ENCODE peak calls at places on chromosomes 4 and X, in six cellular contexts. Y is pancreas, G is mesendoderm, X is IMR-90, R is left ventricle myocardium inferior, Q is heart right ventricle. P is an unnamed sample.

GRCh38 chr4:80266267-80266901 is at the start of gene FGF5:
- DNase-seq in Y (peak; percentile 19), X (peak; percentile 94), G (peak; percentile 25), R (peak; percentile 25), Q (peak; percentile 30), P (peak; percentile 73)

GRCh38 chrX:23782455-23782854 is 518 bp upstream of the SAT1 start:
- DNase-seq in X (no peak), R (no peak), G (no peak), Y (no peak), Q (no peak), P (no peak)

GRCh38 chr4:98642991-98643426 is 15.4 kb downstream of the TSPAN5 start:
- DNase-seq in Y (no peak), Q (no peak), G (no peak), R (no peak), X (peak; percentile 89), P (no peak)

GRCh38 chr4:3062466-3062865 is 11.9 kb downstream of the HTT-AS start:
- DNase-seq in Q (no peak), R (no peak), G (no peak), Y (no peak), X (peak; percentile 76), P (no peak)

GRCh38 chr4:95694411-95694810 is 145.5 kb upstream of the PDHA2 start:
- DNase-seq in G (no peak), R (no peak), X (no peak), Q (no peak), Y (no peak), P (no peak)

GRCh38 chrX:15930585-15930984 is 76.0 kb upstream of the AP1S2 start:
- DNase-seq in Y (no peak), X (peak; percentile 66), Q (no peak), G (peak; percentile 75), R (no peak), P (no peak)

GRCh38 chrX:3362956-3363355 is 16.5 kb upstream of the MXRA5 start:
- DNase-seq in G (peak; percentile 16), Y (no peak), Q (no peak), X (no peak), R (no peak), P (no peak)

GRCh38 chrX:11629593-11630211 is 36.0 kb downstream of the ARHGAP6 start:
- DNase-seq in X (peak; percentile 51), Y (no peak), G (peak; percentile 10), Q (peak; percentile 56), R (peak; percentile 19), P (peak; percentile 37)

GRCh38 chr4:157687971-157688370 is 467.4 kb downstream of the GRIA2 start:
- DNase-seq in Q (no peak), G (no peak), X (no peak), R (no peak), Y (no peak), P (no peak)

GRCh38 chrX:41010188-41010846 is 74.9 kb upstream of the USP9X start:
- DNase-seq in Y (peak; percentile 73), R (peak; percentile 73), Q (peak; percentile 90), X (peak; percentile 88), G (peak; percentile 69), P (peak; percentile 79)

GRCh38 chr4:675980-676870 is 1.9 kb downstream of the MYL5 start:
- DNase-seq in Y (peak; percentile 30), R (no peak), Q (no peak), G (no peak), X (no peak), P (no peak)

GRCh38 chrX:132425744-132426318 is 63.0 kb downstream of the MBNL3 start:
- DNase-seq in R (no peak), Y (no peak), X (no peak), Q (no peak), G (no peak), P (no peak)

GRCh38 chr4:186104114-186104894 is at the start of gene FAM149A:
- DNase-seq in Q (no peak), R (peak; percentile 24), G (peak; percentile 34), Y (peak; percentile 90), X (no peak), P (no peak)

GRCh38 chr4:100581337-100581736 is 63.5 kb upstream of the EMCN start:
- DNase-seq in Q (no peak), Y (no peak), X (no peak), R (no peak), G (peak; percentile 1), P (no peak)

GRCh38 chr4:8328866-8329559 is 59.5 kb downstream of the HTRA3 start:
- DNase-seq in R (no peak), G (no peak), Q (no peak), Y (no peak), X (no peak), P (peak; percentile 21)

GRCh38 chr4:184983660-184984356 is 34.5 kb upstream of the HELT start:
- DNase-seq in Q (peak; percentile 48), G (peak; percentile 91), X (peak; percentile 37), Y (peak; percentile 66), R (peak; percentile 67), P (peak; percentile 65)

GRCh38 chr4:7018281-7018680 is 24.9 kb upstream of the TADA2B start:
- DNase-seq in Y (no peak), Q (no peak), R (no peak), X (no peak), G (no peak), P (no peak)

GRCh38 chrX:135494453-135494852 is 26.0 kb upstream of the INTS6L start:
- DNase-seq in G (no peak), R (no peak), Y (no peak), Q (no peak), X (no peak), P (no peak)

GRCh38 chrX:1442016-1442665 is 10.6 kb downstream of the ASMTL start:
- DNase-seq in X (no peak), Y (no peak), R (no peak), G (no peak), Q (no peak), P (peak; percentile 16)

DNA sequence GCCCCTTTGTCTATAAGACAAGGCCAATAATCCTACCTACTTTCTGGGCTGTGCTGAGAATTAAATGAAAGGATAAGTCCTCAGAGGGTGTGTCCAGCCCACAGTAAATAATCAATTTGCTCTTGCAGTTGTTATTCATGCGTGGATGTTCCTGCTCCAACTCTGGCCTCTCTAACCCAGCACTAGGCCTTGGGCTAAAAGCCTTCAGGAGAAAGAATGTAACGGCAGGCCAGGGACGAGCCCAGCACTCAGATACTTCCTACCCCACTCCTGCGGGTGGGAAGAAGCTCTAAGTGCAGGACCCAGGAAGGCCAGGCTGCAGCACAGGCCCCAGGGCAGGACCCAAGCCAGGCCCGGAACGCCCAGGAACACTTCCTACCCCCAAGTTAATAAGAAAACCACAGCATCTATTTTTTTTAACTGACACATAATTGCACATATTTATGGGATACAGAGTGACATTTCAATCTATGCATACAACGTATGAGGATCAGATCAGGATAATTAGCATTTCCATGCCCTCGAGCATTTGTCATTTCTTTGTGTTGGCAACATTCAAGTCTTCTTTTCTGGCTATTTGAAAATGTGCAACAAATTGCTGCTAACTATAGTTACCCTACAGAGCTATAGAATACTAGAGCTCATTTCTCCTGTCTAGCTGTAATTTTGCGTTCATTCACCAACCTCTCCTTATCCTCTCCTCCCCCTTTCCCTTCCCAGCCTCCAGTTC is 179.5 kb upstream of the RBPJ start:
- DNase-seq in Q (no peak), X (no peak), G (peak; percentile 40), Y (no peak), R (peak; percentile 28), P (no peak)
- H3K27ac ChIP-seq in Q (no peak overlapping the region), X (peak overlapping the region; percentile 83), G (peak overlapping the region; percentile 28), Y (no peak overlapping the region), R (peak overlapping the region; percentile 57), P (peak overlapping the region; percentile 31)

GRCh38 chr4:14650127-14650526 is 352.2 kb upstream of the CPEB2 start:
- DNase-seq in Y (no peak), R (no peak), X (peak; percentile 1), G (peak; percentile 18), Q (no peak), P (no peak)
- H3K27ac ChIP-seq in Y (no peak overlapping the region), R (no peak overlapping the region), X (no peak overlapping the region), G (no peak overlapping the region), Q (no peak overlapping the region), P (no peak overlapping the region)

GRCh38 chrX:18891561-18891945 is 92.4 kb downstream of the PHKA2 start:
- DNase-seq in G (no peak), Q (no peak), Y (no peak), R (no peak), X (no peak), P (no peak)
- H3K27ac ChIP-seq in G (no peak overlapping the region), Q (no peak overlapping the region), Y (no peak overlapping the region), R (peak overlapping the region; percentile 59), X (no peak overlapping the region), P (peak overlapping the region; percentile 60)

DNA sequence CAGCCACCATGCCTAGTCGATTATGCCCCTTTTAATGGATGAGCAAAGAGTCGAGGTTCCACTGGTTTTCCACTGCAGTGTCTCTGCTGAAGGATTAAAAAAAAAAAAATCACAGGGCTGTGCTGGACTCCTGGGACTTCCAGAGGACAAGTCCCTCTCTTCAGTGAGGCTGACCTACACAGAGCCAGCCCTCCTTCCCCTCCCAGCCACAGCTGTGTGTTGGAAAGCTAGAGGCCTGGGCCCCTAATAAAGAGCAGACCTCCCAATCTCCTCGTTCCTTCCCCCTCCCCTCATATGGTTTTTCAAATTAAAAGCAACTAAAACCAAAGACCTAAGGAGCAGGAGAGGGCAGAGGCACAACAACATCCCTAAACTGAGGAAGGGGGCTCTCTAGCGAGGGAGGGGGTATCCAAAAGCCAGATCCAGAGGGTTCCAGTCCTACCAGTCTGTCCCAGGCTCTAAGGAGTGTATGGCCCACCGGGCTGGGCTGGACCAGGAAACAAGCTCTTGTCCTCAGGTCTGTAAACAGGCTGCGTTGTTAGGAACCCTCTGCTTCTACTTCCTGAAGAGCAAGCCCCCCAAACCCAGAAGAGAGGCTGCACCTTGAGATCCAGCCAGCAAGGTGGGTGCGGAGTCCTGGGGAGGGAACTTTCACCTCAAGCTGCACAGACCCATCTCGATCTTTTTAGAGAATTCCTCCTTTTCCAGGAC is 4.0 kb upstream of the PDGFRA start:
- DNase-seq in Q (no peak), R (no peak), X (no peak), G (peak; percentile 31), Y (no peak), P (no peak)
- H3K27ac ChIP-seq in Q (peak overlapping the region; percentile 65), R (peak overlapping the region; percentile 74), X (peak overlapping the region; percentile 83), G (no peak overlapping the region), Y (no peak overlapping the region), P (no peak overlapping the region)

DNA sequence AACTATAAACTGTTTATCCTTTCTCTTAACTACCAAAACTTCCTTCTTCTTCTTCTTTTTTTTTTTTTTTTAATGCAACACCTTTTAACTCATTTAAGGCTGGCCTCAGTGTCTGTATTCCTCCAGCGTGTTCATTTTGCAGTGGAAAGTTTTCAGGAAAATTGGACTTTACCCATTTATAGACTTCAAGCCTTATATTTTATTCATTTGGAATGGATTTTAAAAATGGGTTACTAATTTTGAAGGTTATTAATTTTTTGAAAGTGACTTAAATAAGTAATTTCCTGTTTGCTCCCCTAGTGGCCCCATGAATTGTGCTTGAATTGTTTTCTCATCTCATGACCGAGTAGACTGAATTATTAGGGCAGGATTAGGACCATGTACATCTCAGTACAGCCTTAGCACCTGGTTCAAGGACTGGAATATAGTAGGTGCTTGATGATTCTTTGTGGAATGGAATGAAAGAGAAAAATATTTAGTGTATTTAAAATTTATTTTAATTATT is 282.7 kb downstream of the ANKRD50 start:
- DNase-seq in X (no peak), G (no peak), Q (no peak), Y (no peak), R (no peak), P (no peak)
- H3K27ac ChIP-seq in X (no peak overlapping the region), G (no peak overlapping the region), Q (no peak overlapping the region), Y (no peak overlapping the region), R (no peak overlapping the region), P (no peak overlapping the region)

DNA sequence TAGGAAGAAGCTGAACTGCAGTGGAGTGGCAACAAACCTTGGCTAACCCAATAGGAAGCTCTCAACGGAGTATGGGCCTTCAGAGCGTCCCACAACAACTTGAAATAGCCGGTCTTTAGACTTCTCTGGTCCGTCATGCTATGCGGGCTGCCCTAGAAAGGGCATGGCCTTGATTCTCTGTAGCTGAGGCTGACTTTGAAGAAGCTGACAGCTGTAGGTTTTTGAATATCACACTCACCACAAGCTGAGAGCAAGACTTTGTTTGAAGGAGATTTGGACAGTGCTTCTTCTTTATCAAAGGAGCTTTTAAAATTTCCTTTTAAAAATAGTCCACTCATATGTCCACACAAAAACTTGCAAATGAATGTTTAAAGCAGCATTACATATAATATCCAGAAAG is 322.9 kb downstream of the CAMK2D start:
- DNase-seq in Y (no peak), G (no peak), Q (no peak), R (no peak), X (no peak), P (no peak)
- H3K27ac ChIP-seq in Y (no peak overlapping the region), G (no peak overlapping the region), Q (no peak overlapping the region), R (no peak overlapping the region), X (no peak overlapping the region), P (no peak overlapping the region)